ENCODE peak calls at places on chromosomes 5 and 9, in six cellular contexts. K is hypothalamus, E is NCI-H1105 treated with DMSO at 0.1 percent for 48 hours, G is ureter, A is neural progenitor cell, P is NCI-H1417. L is an unnamed sample.
A peak's percentile ranks its signal among the peaks of the same experiment; 100 is the strongest.

GRCh38 chr9:111851536-111851935 is 45.1 kb upstream of the UGCG start:
- DNase-seq in K (no peak), P (no peak), A (no peak), E (no peak), G (no peak), L (no peak)

GRCh38 chr5:161269125-161269524 is 277.4 kb downstream of the GABRB2 start:
- DNase-seq in E (no peak), P (no peak), K (no peak), A (no peak), G (no peak), L (no peak)

GRCh38 chr5:170151105-170151831 is 45.6 kb downstream of the FOXI1 start:
- DNase-seq in P (no peak), E (no peak), G (peak; percentile 33), A (no peak), K (no peak), L (no peak)

GRCh38 chr5:1511037-1511436 is 12.7 kb downstream of the LPCAT1 start:
- DNase-seq in A (no peak), P (no peak), K (no peak), E (no peak), G (peak; percentile 39), L (no peak)

GRCh38 chr9:110115341-110115820 is 92.6 kb downstream of the C9orf152 start:
- DNase-seq in E (no peak), A (no peak), P (no peak), G (no peak), K (no peak), L (peak; percentile 10)

GRCh38 chr9:5578698-5579085 is 50.2 kb upstream of the RIC1 start:
- DNase-seq in G (no peak), P (no peak), A (no peak), K (no peak), E (no peak), L (no peak)

GRCh38 chr9:119307471-119307870 is 61.8 kb downstream of the BRINP1 start:
- DNase-seq in P (no peak), E (no peak), A (no peak), G (no peak), K (no peak), L (no peak)

GRCh38 chr5:82664711-82665110 is 386.6 kb upstream of the RPS23 start:
- DNase-seq in E (no peak), A (no peak), K (no peak), P (no peak), G (no peak), L (no peak)

GRCh38 chr9:138098116-138098907 is 220.7 kb downstream of the CACNA1B start:
- DNase-seq in K (no peak), A (no peak), P (no peak), G (no peak), E (no peak), L (no peak)

GRCh38 chr9:71703172-71703872 is 65.0 kb downstream of the CEMIP2 start:
- DNase-seq in K (no peak), P (no peak), A (no peak), E (no peak), G (no peak), L (no peak)

GRCh38 chr5:151026674-151027073 is 6.3 kb downstream of the GPX3 start:
- DNase-seq in E (no peak), G (no peak), K (no peak), P (no peak), A (no peak), L (no peak)

GRCh38 chr5:133842846-133843725 is 125.3 kb downstream of the C5orf15 start:
- DNase-seq in K (no peak), P (no peak), A (no peak), E (no peak), G (no peak), L (no peak)

GRCh38 chr9:116137581-116137980 is 16.0 kb upstream of the PAPPA start:
- DNase-seq in A (no peak), P (no peak), E (no peak), K (no peak), G (no peak), L (no peak)

GRCh38 chr9:104025109-104025508 is 69.0 kb upstream of the SMC2 start:
- DNase-seq in K (no peak), P (no peak), G (no peak), A (no peak), E (no peak), L (no peak)

GRCh38 chr5:66010476-66010875 is 84.1 kb downstream of the ERBIN start:
- DNase-seq in G (no peak), A (no peak), K (no peak), E (no peak), P (no peak), L (no peak)

GRCh38 chr9:129586647-129587046 is 34.3 kb downstream of the C9orf50 start:
- DNase-seq in K (no peak), E (no peak), A (no peak), P (no peak), G (no peak), L (no peak)

GRCh38 chr9:18499987-18500386 is 26.0 kb downstream of the ADAMTSL1 start:
- DNase-seq in A (no peak), E (peak; percentile 1), P (no peak), K (no peak), G (no peak), L (no peak)

GRCh38 chr9:131019387-131020239 is 10.6 kb downstream of the LAMC3 start:
- DNase-seq in P (peak; percentile 16), A (no peak), G (peak; percentile 81), E (no peak), K (no peak), L (no peak)

GRCh38 chr9:121743441-121744001 is 92.1 kb downstream of the DAB2IP start:
- DNase-seq in E (no peak), A (peak; percentile 94), P (peak; percentile 40), K (peak; percentile 37), G (peak; percentile 82), L (peak; percentile 83)

GRCh38 chr9:26169684-26170083 is 491.4 kb upstream of the TUSC1 start:
- DNase-seq in E (no peak), K (no peak), P (no peak), G (no peak), A (no peak), L (no peak)

GRCh38 chr5:112351225-112351624 is 67.9 kb downstream of the EPB41L4A start:
- DNase-seq in E (no peak), A (no peak), K (no peak), G (no peak), P (no peak), L (no peak)